ENCODE peak calls at places on chromosomes 13 and 19, in six cellular contexts. One of them, this sample, is unnamed.

GRCh38 chr19:53908106-53908932 is 759 bp upstream of the CACNG7 start:
- DNase-seq in PC-3: peak
- DNase-seq in WERI-Rb-1: peak
- DNase-seq in stimulated activated CD8-positive, alpha-beta memory T cell treated with anti-CD3 and anti-CD28 coated beads, Interleukin-4, amount 100 ng/mL, for 1 hour: no peak
- DNase-seq in kidney: no peak
- DNase-seq in breast epithelium: no peak
- DNase-seq in this sample: peak

GRCh38 chr19:35379992-35380391 is 9.1 kb downstream of the GPR42 start:
- DNase-seq in PC-3: no peak
- DNase-seq in WERI-Rb-1: no peak
- DNase-seq in stimulated activated CD8-positive, alpha-beta memory T cell treated with anti-CD3 and anti-CD28 coated beads, Interleukin-4, amount 100 ng/mL, for 1 hour: no peak
- DNase-seq in kidney: no peak
- DNase-seq in breast epithelium: no peak
- DNase-seq in this sample: no peak

GRCh38 chr19:38370299-38370698 is 4.1 kb upstream of the PSMD8 start:
- DNase-seq in PC-3: no peak
- DNase-seq in WERI-Rb-1: no peak
- DNase-seq in stimulated activated CD8-positive, alpha-beta memory T cell treated with anti-CD3 and anti-CD28 coated beads, Interleukin-4, amount 100 ng/mL, for 1 hour: no peak
- DNase-seq in kidney: no peak
- DNase-seq in breast epithelium: no peak
- DNase-seq in this sample: no peak

GRCh38 chr13:29923554-29924481 is 73.4 kb upstream of the UBL3 start:
- DNase-seq in PC-3: peak
- DNase-seq in WERI-Rb-1: peak
- DNase-seq in stimulated activated CD8-positive, alpha-beta memory T cell treated with anti-CD3 and anti-CD28 coated beads, Interleukin-4, amount 100 ng/mL, for 1 hour: no peak
- DNase-seq in kidney: peak
- DNase-seq in breast epithelium: peak
- DNase-seq in this sample: peak

GRCh38 chr13:19152403-19152802 is 29.2 kb downstream of the TUBA3C start:
- DNase-seq in PC-3: no peak
- DNase-seq in WERI-Rb-1: no peak
- DNase-seq in stimulated activated CD8-positive, alpha-beta memory T cell treated with anti-CD3 and anti-CD28 coated beads, Interleukin-4, amount 100 ng/mL, for 1 hour: no peak
- DNase-seq in kidney: no peak
- DNase-seq in breast epithelium: no peak
- DNase-seq in this sample: no peak

GRCh38 chr13:40968416-40969000 is 50.6 kb downstream of the ELF1 start:
- DNase-seq in PC-3: no peak
- DNase-seq in WERI-Rb-1: no peak
- DNase-seq in stimulated activated CD8-positive, alpha-beta memory T cell treated with anti-CD3 and anti-CD28 coated beads, Interleukin-4, amount 100 ng/mL, for 1 hour: no peak
- DNase-seq in kidney: no peak
- DNase-seq in breast epithelium: no peak
- DNase-seq in this sample: no peak

GRCh38 chr13:98576215-98576945 is 527 bp downstream of the STK24 start:
- DNase-seq in PC-3: no peak
- DNase-seq in WERI-Rb-1: peak
- DNase-seq in stimulated activated CD8-positive, alpha-beta memory T cell treated with anti-CD3 and anti-CD28 coated beads, Interleukin-4, amount 100 ng/mL, for 1 hour: no peak
- DNase-seq in kidney: peak
- DNase-seq in breast epithelium: peak
- DNase-seq in this sample: peak

GRCh38 chr19:15280048-15280725 is 47.9 kb upstream of the EPHX3 start:
- DNase-seq in PC-3: peak
- DNase-seq in WERI-Rb-1: peak
- DNase-seq in stimulated activated CD8-positive, alpha-beta memory T cell treated with anti-CD3 and anti-CD28 coated beads, Interleukin-4, amount 100 ng/mL, for 1 hour: no peak
- DNase-seq in kidney: no peak
- DNase-seq in breast epithelium: no peak
- DNase-seq in this sample: peak

GRCh38 chr13:32427852-32428580 is at the start of gene N4BP2L1:
- DNase-seq in PC-3: peak
- DNase-seq in WERI-Rb-1: peak
- DNase-seq in stimulated activated CD8-positive, alpha-beta memory T cell treated with anti-CD3 and anti-CD28 coated beads, Interleukin-4, amount 100 ng/mL, for 1 hour: peak
- DNase-seq in kidney: peak
- DNase-seq in breast epithelium: peak
- DNase-seq in this sample: peak

GRCh38 chr13:82947121-82948077 is 934.9 kb downstream of the SLITRK1 start:
- DNase-seq in PC-3: peak
- DNase-seq in WERI-Rb-1: no peak
- DNase-seq in stimulated activated CD8-positive, alpha-beta memory T cell treated with anti-CD3 and anti-CD28 coated beads, Interleukin-4, amount 100 ng/mL, for 1 hour: no peak
- DNase-seq in kidney: no peak
- DNase-seq in breast epithelium: no peak
- DNase-seq in this sample: no peak

GRCh38 chr19:3722443-3723109 is 14.4 kb downstream of the TJP3 start:
- DNase-seq in PC-3: peak
- DNase-seq in WERI-Rb-1: peak
- DNase-seq in stimulated activated CD8-positive, alpha-beta memory T cell treated with anti-CD3 and anti-CD28 coated beads, Interleukin-4, amount 100 ng/mL, for 1 hour: no peak
- DNase-seq in kidney: no peak
- DNase-seq in breast epithelium: no peak
- DNase-seq in this sample: no peak

GRCh38 chr13:42970824-42971669 is 21.0 kb downstream of the EPSTI1 start:
- DNase-seq in PC-3: peak
- DNase-seq in WERI-Rb-1: peak
- DNase-seq in stimulated activated CD8-positive, alpha-beta memory T cell treated with anti-CD3 and anti-CD28 coated beads, Interleukin-4, amount 100 ng/mL, for 1 hour: no peak
- DNase-seq in kidney: no peak
- DNase-seq in breast epithelium: no peak
- DNase-seq in this sample: peak

GRCh38 chr13:79491715-79492114 is 10.8 kb downstream of the NDFIP2 start:
- DNase-seq in PC-3: peak
- DNase-seq in WERI-Rb-1: no peak
- DNase-seq in stimulated activated CD8-positive, alpha-beta memory T cell treated with anti-CD3 and anti-CD28 coated beads, Interleukin-4, amount 100 ng/mL, for 1 hour: no peak
- DNase-seq in kidney: no peak
- DNase-seq in breast epithelium: no peak
- DNase-seq in this sample: no peak

GRCh38 chr19:49224856-49225255 is 67.3 kb downstream of the TRPM4 start:
- DNase-seq in PC-3: peak
- DNase-seq in WERI-Rb-1: peak
- DNase-seq in stimulated activated CD8-positive, alpha-beta memory T cell treated with anti-CD3 and anti-CD28 coated beads, Interleukin-4, amount 100 ng/mL, for 1 hour: no peak
- DNase-seq in kidney: no peak
- DNase-seq in breast epithelium: no peak
- DNase-seq in this sample: peak

GRCh38 chr19:24029941-24030636 is 56.9 kb upstream of the ZNF254 start:
- DNase-seq in PC-3: no peak
- DNase-seq in WERI-Rb-1: peak
- DNase-seq in stimulated activated CD8-positive, alpha-beta memory T cell treated with anti-CD3 and anti-CD28 coated beads, Interleukin-4, amount 100 ng/mL, for 1 hour: no peak
- DNase-seq in kidney: no peak
- DNase-seq in breast epithelium: no peak
- DNase-seq in this sample: no peak

This sample was measured in BE2C.